ENCODE peak calls at places on chromosomes 11 and 22, in four cellular contexts. One of them, this sample, is unnamed. For H3K4me1, the result is how much of the 10 kb centered on the place peaks cover.

GRCh38 chr11:66317766-66318575 is 1.1 kb upstream of the CD248 start:
- DNase-seq in cardiac muscle cell: no peak
- DNase-seq in fibroblast of lung: peak
- DNase-seq in prostate gland: no peak
- DNase-seq in this sample: peak

GRCh38 chr11:72833792-72834501 is 19.7 kb downstream of the ATG16L2 start:
- DNase-seq in cardiac muscle cell: no peak
- DNase-seq in fibroblast of lung: peak
- DNase-seq in prostate gland: no peak
- DNase-seq in this sample: peak

GRCh38 chr11:20036625-20037335 is 123.5 kb downstream of the DBX1 start:
- DNase-seq in cardiac muscle cell: no peak
- DNase-seq in fibroblast of lung: no peak
- DNase-seq in prostate gland: no peak
- DNase-seq in this sample: no peak

GRCh38 chr11:83002047-83002446 is 69.7 kb downstream of the RAB30 start:
- DNase-seq in cardiac muscle cell: no peak
- DNase-seq in fibroblast of lung: no peak
- DNase-seq in prostate gland: no peak
- DNase-seq in this sample: no peak

GRCh38 chr22:48186121-48186790 is 1423.8 kb downstream of the TBC1D22A start:
- DNase-seq in cardiac muscle cell: no peak
- DNase-seq in fibroblast of lung: no peak
- DNase-seq in prostate gland: no peak
- DNase-seq in this sample: no peak

GRCh38 chr11:103609117-103610066 is 427.0 kb upstream of the DDI1 start:
- DNase-seq in cardiac muscle cell: no peak
- DNase-seq in fibroblast of lung: peak
- DNase-seq in prostate gland: no peak
- DNase-seq in this sample: no peak

GRCh38 chr11:118051136-118051610 is 25.7 kb upstream of the TMPRSS4 start:
- DNase-seq in cardiac muscle cell: no peak
- DNase-seq in fibroblast of lung: no peak
- DNase-seq in prostate gland: no peak
- DNase-seq in this sample: no peak

GRCh38 chr11:7677071-7677470 is 3.8 kb upstream of the CYB5R2 start:
- DNase-seq in cardiac muscle cell: no peak
- DNase-seq in fibroblast of lung: no peak
- DNase-seq in prostate gland: no peak
- DNase-seq in this sample: no peak

GRCh38 chr22:27241430-27242110 is 560.0 kb downstream of the MN1 start:
- DNase-seq in cardiac muscle cell: peak
- DNase-seq in fibroblast of lung: no peak
- DNase-seq in prostate gland: no peak
- DNase-seq in this sample: no peak

GRCh38 chr11:134474942-134475341 is 62.9 kb upstream of the B3GAT1 start:
- DNase-seq in cardiac muscle cell: no peak
- DNase-seq in fibroblast of lung: no peak
- DNase-seq in prostate gland: no peak
- DNase-seq in this sample: no peak

GRCh38 chr11:44621140-44621681 is 55.7 kb downstream of the CD82 start:
- DNase-seq in cardiac muscle cell: peak
- DNase-seq in fibroblast of lung: peak
- DNase-seq in prostate gland: peak
- DNase-seq in this sample: peak

GRCh38 chr11:86745571-86745970 is 54.8 kb upstream of the PRSS23 start:
- DNase-seq in cardiac muscle cell: no peak
- DNase-seq in fibroblast of lung: no peak
- DNase-seq in prostate gland: no peak
- DNase-seq in this sample: no peak

GRCh38 chr11:122234257-122234656 is 118.2 kb upstream of the BLID start:
- DNase-seq in cardiac muscle cell: no peak
- DNase-seq in fibroblast of lung: no peak
- DNase-seq in prostate gland: no peak
- DNase-seq in this sample: no peak

GRCh38 chr11:88194990-88195389 is 19.7 kb upstream of the RAB38 start:
- DNase-seq in cardiac muscle cell: no peak
- DNase-seq in fibroblast of lung: no peak
- DNase-seq in prostate gland: no peak
- DNase-seq in this sample: no peak

GRCh38 chr11:111605681-111606080 is 3.4 kb downstream of the SIK2 start:
- DNase-seq in cardiac muscle cell: no peak
- DNase-seq in fibroblast of lung: no peak
- DNase-seq in prostate gland: no peak
- DNase-seq in this sample: no peak

GRCh38 chr22:29343313-29343805 is 27.9 kb upstream of the RASL10A start:
- DNase-seq in cardiac muscle cell: peak
- DNase-seq in fibroblast of lung: peak
- DNase-seq in prostate gland: no peak
- DNase-seq in this sample: peak

GRCh38 chr22:19044381-19044780 is 77.8 kb downstream of the DGCR2 start:
- DNase-seq in cardiac muscle cell: no peak
- DNase-seq in fibroblast of lung: no peak
- DNase-seq in prostate gland: no peak
- DNase-seq in this sample: no peak

GRCh38 chr22:28983788-28984441 is 77.7 kb downstream of the C22orf31 start:
- DNase-seq in cardiac muscle cell: no peak
- DNase-seq in fibroblast of lung: peak
- DNase-seq in prostate gland: no peak
- DNase-seq in this sample: no peak

GRCh38 chr11:62689421-62690183 is at the start of gene LRRN4CL:
- DNase-seq in cardiac muscle cell: peak
- DNase-seq in fibroblast of lung: peak
- DNase-seq in prostate gland: no peak
- DNase-seq in this sample: peak

GRCh38 chr11:13963949-13964770 is 1.6 kb downstream of the SPON1 start:
- DNase-seq in cardiac muscle cell: peak
- DNase-seq in fibroblast of lung: no peak
- DNase-seq in prostate gland: no peak
- DNase-seq in this sample: no peak

GRCh38 chr11:47714554-47715081 is 551 bp downstream of the AGBL2 start:
- DNase-seq in cardiac muscle cell: peak
- DNase-seq in fibroblast of lung: peak
- DNase-seq in prostate gland: no peak
- DNase-seq in this sample: no peak

GRCh38 chr22:32052259-32052658 is 9.2 kb downstream of the SLC5A1 start:
- DNase-seq in cardiac muscle cell: no peak
- DNase-seq in fibroblast of lung: no peak
- DNase-seq in prostate gland: no peak
- DNase-seq in this sample: no peak
- H3K4me1 ChIP-seq in cardiac muscle cell: under half
- H3K4me1 ChIP-seq in fibroblast of lung: under half
- H3K4me1 ChIP-seq in prostate gland: under half
- H3K4me1 ChIP-seq in this sample: under half

DNA sequence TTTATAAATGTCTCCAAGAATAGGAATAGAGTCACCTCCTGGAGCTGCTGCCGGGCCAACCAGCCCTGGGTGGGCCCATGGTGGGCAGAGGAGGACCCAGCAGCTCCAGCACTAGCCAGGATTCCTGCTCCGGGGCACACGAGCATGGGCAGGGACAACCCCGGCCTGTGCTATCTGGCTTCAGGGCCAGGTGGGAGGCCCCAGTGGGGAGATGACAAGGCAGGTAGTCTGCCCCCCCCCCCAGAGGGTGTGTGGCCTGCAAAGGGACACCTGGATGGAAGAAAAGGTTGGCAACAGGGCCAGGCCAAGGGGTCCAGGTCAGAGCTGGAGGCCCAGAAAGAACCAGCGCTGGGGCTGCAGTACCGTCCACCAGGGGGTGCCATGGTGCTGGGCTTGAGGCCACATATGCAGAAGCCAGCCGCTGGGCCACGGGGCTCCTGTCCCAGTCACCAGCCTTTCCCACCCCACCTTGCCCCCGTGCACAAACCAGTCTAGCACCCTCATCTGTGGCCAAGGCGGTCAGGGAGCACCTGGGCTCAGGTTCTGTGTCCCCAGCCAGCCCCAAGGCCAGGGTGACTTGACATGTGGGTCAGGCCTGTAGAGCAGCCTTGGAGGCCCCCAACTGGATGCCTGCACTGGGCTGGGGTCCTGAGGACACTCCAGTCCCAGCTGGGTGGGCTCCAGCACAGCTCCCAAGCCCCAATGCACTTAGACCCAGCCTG is 3.5 kb downstream of the TSPAN32 start:
- DNase-seq in cardiac muscle cell: peak
- DNase-seq in fibroblast of lung: peak
- DNase-seq in prostate gland: peak
- DNase-seq in this sample: peak
- H3K4me1 ChIP-seq in cardiac muscle cell: half or more
- H3K4me1 ChIP-seq in fibroblast of lung: under half
- H3K4me1 ChIP-seq in prostate gland: under half
- H3K4me1 ChIP-seq in this sample: half or more

DNA sequence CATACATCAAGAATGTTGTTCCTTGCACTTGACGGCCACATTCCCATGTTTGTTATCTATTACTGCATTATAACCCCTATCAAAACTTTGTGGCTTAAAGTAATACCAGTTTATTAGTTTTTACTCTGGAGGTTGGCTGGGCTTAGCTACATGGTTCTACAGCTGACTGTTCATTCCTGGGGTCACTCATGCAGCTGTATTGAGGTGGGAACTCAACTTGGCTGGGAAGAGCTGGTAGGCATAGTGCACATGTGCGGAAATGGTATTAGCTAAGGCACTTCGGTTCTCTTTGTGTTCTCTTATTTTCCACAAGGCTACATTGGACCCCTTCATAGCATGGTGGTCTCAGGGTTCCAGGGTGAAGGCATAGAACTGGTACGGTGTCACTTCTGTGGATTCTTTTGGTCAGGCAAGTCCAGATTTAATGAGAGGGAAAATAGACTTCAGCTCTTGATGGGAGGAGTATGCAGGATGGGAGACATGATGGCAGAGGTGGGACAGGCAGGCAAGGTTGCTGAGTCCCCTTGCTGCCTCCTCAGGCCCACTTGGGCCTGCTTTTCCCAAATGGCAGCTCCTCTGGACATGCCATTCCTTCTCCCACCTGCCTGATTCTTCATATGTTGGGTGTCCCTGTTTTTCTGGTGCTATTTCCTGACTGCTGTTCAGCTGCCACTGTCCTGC is 16.1 kb downstream of the YDJC start:
- DNase-seq in cardiac muscle cell: no peak
- DNase-seq in fibroblast of lung: no peak
- DNase-seq in prostate gland: no peak
- DNase-seq in this sample: no peak
- H3K4me1 ChIP-seq in cardiac muscle cell: under half
- H3K4me1 ChIP-seq in fibroblast of lung: under half
- H3K4me1 ChIP-seq in prostate gland: under half
- H3K4me1 ChIP-seq in this sample: under half

DNA sequence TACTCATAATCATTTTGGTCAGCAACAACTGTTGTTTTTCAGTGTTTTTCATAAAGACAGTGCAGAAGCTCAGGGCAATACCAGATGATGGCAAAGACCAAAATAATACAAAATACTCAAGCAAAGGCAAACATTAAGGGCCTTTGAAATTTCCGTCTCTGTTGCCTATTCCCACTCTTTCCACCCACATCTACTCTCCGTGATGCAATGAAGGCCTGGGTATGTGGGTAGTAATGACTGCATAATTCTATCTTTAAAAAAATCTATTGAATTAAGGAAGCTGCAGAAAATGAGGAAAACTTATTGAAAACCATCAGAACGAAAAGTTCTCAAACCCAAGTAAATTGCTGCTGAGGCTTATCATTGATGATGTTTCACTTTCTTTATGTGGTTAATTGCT is 203.3 kb downstream of the MAML2 start:
- DNase-seq in cardiac muscle cell: no peak
- DNase-seq in fibroblast of lung: no peak
- DNase-seq in prostate gland: no peak
- DNase-seq in this sample: no peak
- H3K4me1 ChIP-seq in cardiac muscle cell: under half
- H3K4me1 ChIP-seq in fibroblast of lung: under half
- H3K4me1 ChIP-seq in prostate gland: under half
- H3K4me1 ChIP-seq in this sample: under half

DNA sequence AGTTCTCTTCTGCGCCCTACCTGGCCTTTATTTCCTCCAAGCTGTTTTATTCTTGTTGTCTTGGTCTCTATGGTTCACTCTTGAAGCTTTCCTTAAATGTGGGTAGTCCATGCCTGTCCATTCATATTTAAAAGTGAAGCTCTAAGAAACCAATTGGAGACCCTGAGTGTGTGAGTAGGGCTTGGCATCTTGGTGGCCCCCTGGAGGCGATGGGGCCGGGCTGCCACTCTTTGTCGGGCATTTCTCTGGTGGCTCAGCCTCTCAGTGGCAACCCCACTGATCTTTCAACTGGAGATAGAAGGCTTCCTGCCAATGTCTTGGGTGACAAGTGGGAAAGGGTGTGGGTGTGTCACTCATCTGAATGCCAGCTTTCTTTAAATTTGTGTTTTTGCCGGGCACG is 9.1 kb downstream of the TRPT1 start:
- DNase-seq in cardiac muscle cell: no peak
- DNase-seq in fibroblast of lung: no peak
- DNase-seq in prostate gland: no peak
- DNase-seq in this sample: no peak
- H3K4me1 ChIP-seq in cardiac muscle cell: under half
- H3K4me1 ChIP-seq in fibroblast of lung: under half
- H3K4me1 ChIP-seq in prostate gland: under half
- H3K4me1 ChIP-seq in this sample: under half

DNA sequence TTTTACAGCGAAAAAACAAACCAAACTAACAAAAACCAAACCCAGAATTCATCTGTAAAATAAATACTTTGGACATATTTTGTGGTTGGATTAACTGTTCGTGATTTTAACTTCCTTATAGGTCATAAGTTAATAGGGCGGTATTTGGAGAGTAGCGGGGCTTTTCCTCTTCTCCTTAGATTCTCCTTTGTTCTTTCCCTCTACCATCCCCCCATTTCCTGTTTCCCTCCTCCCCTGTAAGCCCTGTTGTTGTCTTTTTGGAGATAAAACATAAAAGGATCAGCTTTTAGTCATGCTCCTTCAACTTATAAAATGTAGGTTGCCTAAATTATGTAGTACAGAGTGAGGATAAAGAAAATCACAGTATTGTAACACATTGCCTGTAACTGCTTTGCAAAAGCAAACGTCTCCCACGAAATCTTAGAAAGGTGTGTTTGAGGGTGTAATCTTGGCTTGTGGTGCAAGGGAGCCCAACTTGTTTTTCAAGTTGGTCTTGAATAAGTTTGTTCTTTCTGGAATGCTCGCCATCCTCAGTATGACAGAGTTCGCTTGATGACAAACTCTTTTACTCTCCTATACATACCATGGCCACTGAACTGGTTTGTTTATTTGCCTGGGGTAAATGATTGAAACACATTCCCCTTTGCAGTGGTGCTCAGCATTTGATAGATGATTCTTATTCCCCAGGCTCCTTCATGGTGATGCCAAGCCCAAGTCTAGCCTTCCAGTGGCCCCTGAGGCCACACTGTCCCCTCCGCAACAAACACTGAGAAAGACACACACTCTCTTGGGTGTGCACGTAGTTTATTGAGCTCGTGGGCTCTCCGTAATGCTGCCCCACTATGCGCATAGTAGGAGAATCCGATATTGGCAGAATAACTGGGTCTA is 49.4 kb downstream of the TEAD1 start:
- DNase-seq in cardiac muscle cell: no peak
- DNase-seq in fibroblast of lung: peak
- DNase-seq in prostate gland: peak
- DNase-seq in this sample: no peak
- H3K4me1 ChIP-seq in cardiac muscle cell: under half
- H3K4me1 ChIP-seq in fibroblast of lung: under half
- H3K4me1 ChIP-seq in prostate gland: under half
- H3K4me1 ChIP-seq in this sample: under half